ENCODE peak calls at places on chromosomes 12 and 14, in nine cellular contexts. One of them, this sample, is unnamed. For H3K27me3, the result is how much of the 10 kb centered on the place peaks cover.

GRCh38 chr12:85385406-85385805 is 105.4 kb downstream of the ALX1 start:
- DNase-seq in HL-60: no peak
- DNase-seq in mesenchymal stem cell: no peak
- DNase-seq in astrocyte: no peak
- DNase-seq in CD8-positive, alpha-beta T cell: no peak
- DNase-seq in fibroblast of lung: no peak
- DNase-seq in esophagus squamous epithelium: no peak
- DNase-seq in pancreas: no peak
- DNase-seq in A673: no peak
- DNase-seq in this sample: no peak

GRCh38 chr14:32472081-32472480 is 143.0 kb downstream of the AKAP6 start:
- DNase-seq in mesenchymal stem cell: no peak
- DNase-seq in pancreas: no peak
- DNase-seq in esophagus squamous epithelium: no peak
- DNase-seq in fibroblast of lung: no peak
- DNase-seq in astrocyte: no peak
- DNase-seq in HL-60: no peak
- DNase-seq in CD8-positive, alpha-beta T cell: no peak
- DNase-seq in A673: no peak
- DNase-seq in this sample: no peak

GRCh38 chr14:105193916-105194782 is 13.0 kb upstream of the NUDT14 start:
- DNase-seq in astrocyte: no peak
- DNase-seq in pancreas: no peak
- DNase-seq in fibroblast of lung: no peak
- DNase-seq in CD8-positive, alpha-beta T cell: peak
- DNase-seq in HL-60: no peak
- DNase-seq in esophagus squamous epithelium: no peak
- DNase-seq in mesenchymal stem cell: no peak
- DNase-seq in A673: peak
- DNase-seq in this sample: peak

GRCh38 chr12:51517316-51517715 is 73.7 kb upstream of the SCN8A start:
- DNase-seq in mesenchymal stem cell: no peak
- DNase-seq in CD8-positive, alpha-beta T cell: no peak
- DNase-seq in esophagus squamous epithelium: no peak
- DNase-seq in fibroblast of lung: no peak
- DNase-seq in astrocyte: no peak
- DNase-seq in A673: no peak
- DNase-seq in HL-60: no peak
- DNase-seq in pancreas: no peak
- DNase-seq in this sample: no peak

GRCh38 chr12:68557011-68557715 is 53.5 kb upstream of the RAP1B start:
- DNase-seq in esophagus squamous epithelium: no peak
- DNase-seq in CD8-positive, alpha-beta T cell: no peak
- DNase-seq in fibroblast of lung: peak
- DNase-seq in HL-60: no peak
- DNase-seq in A673: no peak
- DNase-seq in mesenchymal stem cell: peak
- DNase-seq in pancreas: no peak
- DNase-seq in astrocyte: peak
- DNase-seq in this sample: no peak

GRCh38 chr12:97235102-97235501 is 227.5 kb upstream of the RMST start:
- DNase-seq in mesenchymal stem cell: no peak
- DNase-seq in astrocyte: no peak
- DNase-seq in HL-60: no peak
- DNase-seq in A673: no peak
- DNase-seq in fibroblast of lung: no peak
- DNase-seq in pancreas: no peak
- DNase-seq in esophagus squamous epithelium: no peak
- DNase-seq in CD8-positive, alpha-beta T cell: no peak
- DNase-seq in this sample: no peak

GRCh38 chr12:42422785-42423184 is 96.8 kb downstream of the PPHLN1 start:
- DNase-seq in astrocyte: no peak
- DNase-seq in pancreas: no peak
- DNase-seq in fibroblast of lung: no peak
- DNase-seq in mesenchymal stem cell: no peak
- DNase-seq in A673: no peak
- DNase-seq in HL-60: no peak
- DNase-seq in esophagus squamous epithelium: no peak
- DNase-seq in CD8-positive, alpha-beta T cell: no peak
- DNase-seq in this sample: no peak

GRCh38 chr12:31230004-31230403 is 95.9 kb downstream of the SINHCAF start:
- DNase-seq in CD8-positive, alpha-beta T cell: no peak
- DNase-seq in pancreas: no peak
- DNase-seq in HL-60: no peak
- DNase-seq in astrocyte: no peak
- DNase-seq in mesenchymal stem cell: no peak
- DNase-seq in A673: no peak
- DNase-seq in esophagus squamous epithelium: no peak
- DNase-seq in fibroblast of lung: no peak
- DNase-seq in this sample: no peak

GRCh38 chr14:90381011-90381790 is 15.6 kb upstream of the CALM1 start:
- DNase-seq in A673: no peak
- DNase-seq in HL-60: no peak
- DNase-seq in astrocyte: no peak
- DNase-seq in esophagus squamous epithelium: no peak
- DNase-seq in CD8-positive, alpha-beta T cell: no peak
- DNase-seq in mesenchymal stem cell: peak
- DNase-seq in pancreas: no peak
- DNase-seq in fibroblast of lung: peak
- DNase-seq in this sample: peak

GRCh38 chr14:64758711-64759554 is 54.7 kb downstream of the PLEKHG3 start:
- DNase-seq in fibroblast of lung: peak
- DNase-seq in HL-60: no peak
- DNase-seq in astrocyte: peak
- DNase-seq in esophagus squamous epithelium: no peak
- DNase-seq in A673: no peak
- DNase-seq in CD8-positive, alpha-beta T cell: no peak
- DNase-seq in pancreas: peak
- DNase-seq in mesenchymal stem cell: peak
- DNase-seq in this sample: no peak

GRCh38 chr12:69994593-69995222 is 169.7 kb downstream of the MYRFL start:
- DNase-seq in fibroblast of lung: no peak
- DNase-seq in esophagus squamous epithelium: no peak
- DNase-seq in astrocyte: no peak
- DNase-seq in A673: peak
- DNase-seq in CD8-positive, alpha-beta T cell: no peak
- DNase-seq in pancreas: no peak
- DNase-seq in mesenchymal stem cell: peak
- DNase-seq in HL-60: no peak
- DNase-seq in this sample: no peak

GRCh38 chr12:99043319-99043914 is 398.3 kb downstream of the APAF1 start:
- DNase-seq in A673: peak
- DNase-seq in mesenchymal stem cell: peak
- DNase-seq in fibroblast of lung: peak
- DNase-seq in esophagus squamous epithelium: no peak
- DNase-seq in CD8-positive, alpha-beta T cell: peak
- DNase-seq in astrocyte: peak
- DNase-seq in HL-60: peak
- DNase-seq in pancreas: peak
- DNase-seq in this sample: peak

GRCh38 chr12:48925218-48925871 is at the start of gene FKBP11:
- DNase-seq in fibroblast of lung: peak
- DNase-seq in A673: peak
- DNase-seq in HL-60: no peak
- DNase-seq in CD8-positive, alpha-beta T cell: peak
- DNase-seq in pancreas: peak
- DNase-seq in mesenchymal stem cell: peak
- DNase-seq in astrocyte: peak
- DNase-seq in esophagus squamous epithelium: no peak
- DNase-seq in this sample: peak

GRCh38 chr14:99760817-99761216 is 32.4 kb upstream of the EML1 start:
- DNase-seq in mesenchymal stem cell: no peak
- DNase-seq in astrocyte: no peak
- DNase-seq in esophagus squamous epithelium: no peak
- DNase-seq in HL-60: no peak
- DNase-seq in fibroblast of lung: no peak
- DNase-seq in A673: no peak
- DNase-seq in CD8-positive, alpha-beta T cell: no peak
- DNase-seq in pancreas: no peak
- DNase-seq in this sample: no peak

DNA sequence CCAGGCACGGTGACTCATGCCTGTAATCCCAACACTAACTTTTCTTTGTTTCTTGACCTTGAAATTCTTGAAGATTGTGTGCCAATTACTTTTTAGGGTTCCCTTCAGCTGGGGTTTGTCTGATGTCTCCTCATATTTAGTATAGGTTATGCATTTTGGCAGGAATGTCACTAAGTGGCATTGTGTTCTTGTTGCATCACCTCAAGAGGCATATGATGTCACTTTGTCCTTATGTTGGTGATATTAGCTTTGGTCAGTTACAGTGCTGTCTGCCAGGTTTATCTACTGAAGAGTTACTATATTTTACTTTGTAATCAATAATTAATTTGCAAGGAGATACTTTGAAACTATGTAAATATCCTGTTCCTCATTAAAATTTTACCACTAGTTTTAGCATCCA is 61.0 kb upstream of the BTG1 start:
- DNase-seq in mesenchymal stem cell: peak
- DNase-seq in astrocyte: no peak
- DNase-seq in fibroblast of lung: no peak
- DNase-seq in CD8-positive, alpha-beta T cell: no peak
- DNase-seq in pancreas: no peak
- DNase-seq in HL-60: no peak
- DNase-seq in esophagus squamous epithelium: no peak
- DNase-seq in A673: peak
- DNase-seq in this sample: no peak
- H3K27ac ChIP-seq in mesenchymal stem cell: no peak
- H3K27ac ChIP-seq in astrocyte: no peak
- H3K27ac ChIP-seq in fibroblast of lung: no peak
- H3K27ac ChIP-seq in CD8-positive, alpha-beta T cell: no peak
- H3K27ac ChIP-seq in pancreas: no peak
- H3K27ac ChIP-seq in HL-60: no peak
- H3K27ac ChIP-seq in esophagus squamous epithelium: no peak
- H3K27ac ChIP-seq in A673: no peak
- H3K27ac ChIP-seq in this sample: no peak

GRCh38 chr12:65822732-65823480 is 1.4 kb upstream of the HMGA2 start:
- DNase-seq in fibroblast of lung: peak
- DNase-seq in HL-60: no peak
- DNase-seq in A673: peak
- DNase-seq in mesenchymal stem cell: peak
- DNase-seq in astrocyte: peak
- DNase-seq in esophagus squamous epithelium: no peak
- DNase-seq in CD8-positive, alpha-beta T cell: no peak
- DNase-seq in pancreas: peak
- DNase-seq in this sample: peak

GRCh38 chr12:65823481-65824313 is 586 bp upstream of the HMGA2 start:
- DNase-seq in fibroblast of lung: peak
- DNase-seq in astrocyte: peak
- DNase-seq in mesenchymal stem cell: peak
- DNase-seq in A673: peak
- DNase-seq in pancreas: peak
- DNase-seq in esophagus squamous epithelium: no peak
- DNase-seq in CD8-positive, alpha-beta T cell: no peak
- DNase-seq in HL-60: no peak
- DNase-seq in this sample: no peak

GRCh38 chr12:65825323-65825572 is 965 bp downstream of the HMGA2 start:
- DNase-seq in fibroblast of lung: no peak
- DNase-seq in astrocyte: no peak
- DNase-seq in A673: no peak
- DNase-seq in pancreas: no peak
- DNase-seq in HL-60: no peak
- DNase-seq in esophagus squamous epithelium: no peak
- DNase-seq in CD8-positive, alpha-beta T cell: no peak
- DNase-seq in mesenchymal stem cell: no peak
- DNase-seq in this sample: no peak

GRCh38 chr12:65825573-65826512 is 1.6 kb downstream of the HMGA2 start:
- DNase-seq in HL-60: no peak
- DNase-seq in astrocyte: peak
- DNase-seq in A673: peak
- DNase-seq in mesenchymal stem cell: peak
- DNase-seq in pancreas: peak
- DNase-seq in fibroblast of lung: peak
- DNase-seq in CD8-positive, alpha-beta T cell: no peak
- DNase-seq in esophagus squamous epithelium: no peak
- DNase-seq in this sample: peak

DNA sequence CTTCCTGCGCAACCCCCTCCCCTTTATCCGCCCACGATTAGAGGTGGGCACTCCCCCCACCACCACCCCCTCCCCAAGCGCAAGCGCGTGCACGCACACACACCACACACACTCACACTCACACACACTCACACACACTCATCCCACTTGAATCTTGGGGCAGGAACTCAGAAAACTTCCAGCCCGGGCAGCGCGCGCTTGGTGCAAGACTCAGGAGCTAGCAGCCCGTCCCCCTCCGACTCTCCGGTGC is at the start of gene HMGA2:
- DNase-seq in fibroblast of lung: no peak
- DNase-seq in HL-60: no peak
- DNase-seq in CD8-positive, alpha-beta T cell: no peak
- DNase-seq in pancreas: peak
- DNase-seq in astrocyte: peak
- DNase-seq in esophagus squamous epithelium: no peak
- DNase-seq in A673: no peak
- DNase-seq in mesenchymal stem cell: no peak
- DNase-seq in this sample: no peak
- H3K27me3 ChIP-seq in fibroblast of lung: under half
- H3K27me3 ChIP-seq in HL-60: half or more
- H3K27me3 ChIP-seq in CD8-positive, alpha-beta T cell: under half
- H3K27me3 ChIP-seq in pancreas: under half
- H3K27me3 ChIP-seq in astrocyte: under half
- H3K27me3 ChIP-seq in esophagus squamous epithelium: under half
- H3K27me3 ChIP-seq in A673: under half
- H3K27me3 ChIP-seq in mesenchymal stem cell: under half
- H3K27me3 ChIP-seq in this sample: under half

DNA sequence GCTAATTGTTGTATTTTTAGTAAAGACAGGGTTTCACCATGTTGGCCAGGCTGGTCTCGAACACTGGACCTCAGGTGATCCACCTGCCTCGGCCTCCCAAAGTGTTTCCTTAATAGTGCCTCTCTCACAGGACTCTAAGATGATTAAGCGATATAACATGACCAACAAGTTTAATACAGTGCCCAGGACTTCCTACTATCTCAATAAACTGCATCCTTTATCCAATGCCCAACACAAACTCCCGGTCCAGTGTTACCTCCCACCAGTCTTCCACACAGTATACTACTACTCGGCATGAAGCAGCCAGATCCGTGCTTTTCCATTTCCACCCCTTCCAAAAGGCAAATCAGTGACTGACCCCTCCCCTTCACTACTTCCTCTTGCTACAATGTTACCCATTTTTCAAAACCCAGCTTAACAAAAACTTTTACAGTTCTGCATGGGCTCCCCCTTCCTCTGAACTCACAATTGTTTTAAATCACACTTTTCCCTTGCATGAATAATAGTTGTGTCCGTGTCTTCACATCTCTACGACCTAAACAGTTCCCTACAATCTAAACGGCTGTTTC is 895 bp downstream of the NOP2 start:
- DNase-seq in fibroblast of lung: no peak
- DNase-seq in pancreas: no peak
- DNase-seq in astrocyte: no peak
- DNase-seq in mesenchymal stem cell: peak
- DNase-seq in HL-60: peak
- DNase-seq in A673: no peak
- DNase-seq in esophagus squamous epithelium: no peak
- DNase-seq in CD8-positive, alpha-beta T cell: no peak
- DNase-seq in this sample: no peak
- H3K27ac ChIP-seq in fibroblast of lung: peak
- H3K27ac ChIP-seq in pancreas: no peak
- H3K27ac ChIP-seq in astrocyte: no peak
- H3K27ac ChIP-seq in mesenchymal stem cell: no peak
- H3K27ac ChIP-seq in HL-60: peak
- H3K27ac ChIP-seq in A673: peak
- H3K27ac ChIP-seq in esophagus squamous epithelium: peak
- H3K27ac ChIP-seq in CD8-positive, alpha-beta T cell: peak
- H3K27ac ChIP-seq in this sample: peak

GRCh38 chr12:53930591-53931255 is 7.9 kb upstream of the HOXC13 start:
- DNase-seq in astrocyte: no peak
- DNase-seq in HL-60: no peak
- DNase-seq in esophagus squamous epithelium: no peak
- DNase-seq in fibroblast of lung: no peak
- DNase-seq in CD8-positive, alpha-beta T cell: no peak
- DNase-seq in mesenchymal stem cell: no peak
- DNase-seq in A673: no peak
- DNase-seq in pancreas: no peak
- DNase-seq in this sample: no peak
- H3K27me3 ChIP-seq in astrocyte: half or more
- H3K27me3 ChIP-seq in HL-60: half or more
- H3K27me3 ChIP-seq in esophagus squamous epithelium: half or more
- H3K27me3 ChIP-seq in fibroblast of lung: half or more
- H3K27me3 ChIP-seq in CD8-positive, alpha-beta T cell: half or more
- H3K27me3 ChIP-seq in mesenchymal stem cell: half or more
- H3K27me3 ChIP-seq in A673: half or more
- H3K27me3 ChIP-seq in pancreas: under half
- H3K27me3 ChIP-seq in this sample: under half